ENCODE peak calls at places on chromosomes 12 and 14, in ten cellular contexts. One of them, this sample, is unnamed.

GRCh38 chr12:39161686-39162085 is 256.3 kb upstream of the CPNE8 start:
- DNase-seq in stimulated activated CD4-positive, alpha-beta T cell treated with anti-CD3 and anti-CD28 coated beads, Interleukin-1b, Interleukin-23, amount 100 ng/mL, for 4 hours: no peak
- DNase-seq in stimulated activated CD8-positive, alpha-beta memory T cell treated with anti-CD3 and anti-CD28 coated beads, Interleukin-4, amount 100 ng/mL, for 24 hours: no peak
- DNase-seq in AG09319: no peak
- DNase-seq in activated T-cell treated with anti-CD3 and anti-CD28 coated beads, Interleukin-2, amount 50 U/mL, for 48 hours: no peak
- DNase-seq in germinal center: no peak
- DNase-seq in AG08395: no peak
- DNase-seq in GM23248: no peak
- DNase-seq in non-pigmented ciliary epithelial cell: no peak
- DNase-seq in HS-5: no peak
- DNase-seq in this sample: no peak

GRCh38 chr12:123591702-123592481 is 7.5 kb downstream of the TMED2 start:
- DNase-seq in stimulated activated CD4-positive, alpha-beta T cell treated with anti-CD3 and anti-CD28 coated beads, Interleukin-1b, Interleukin-23, amount 100 ng/mL, for 4 hours: no peak
- DNase-seq in stimulated activated CD8-positive, alpha-beta memory T cell treated with anti-CD3 and anti-CD28 coated beads, Interleukin-4, amount 100 ng/mL, for 24 hours: no peak
- DNase-seq in AG09319: no peak
- DNase-seq in activated T-cell treated with anti-CD3 and anti-CD28 coated beads, Interleukin-2, amount 50 U/mL, for 48 hours: no peak
- DNase-seq in germinal center: no peak
- DNase-seq in AG08395: no peak
- DNase-seq in GM23248: peak
- DNase-seq in non-pigmented ciliary epithelial cell: peak
- DNase-seq in HS-5: no peak
- DNase-seq in this sample: no peak

GRCh38 chr12:90909069-90909676 is 45.8 kb downstream of the CCER1 start:
- DNase-seq in stimulated activated CD4-positive, alpha-beta T cell treated with anti-CD3 and anti-CD28 coated beads, Interleukin-1b, Interleukin-23, amount 100 ng/mL, for 4 hours: no peak
- DNase-seq in stimulated activated CD8-positive, alpha-beta memory T cell treated with anti-CD3 and anti-CD28 coated beads, Interleukin-4, amount 100 ng/mL, for 24 hours: no peak
- DNase-seq in AG09319: no peak
- DNase-seq in activated T-cell treated with anti-CD3 and anti-CD28 coated beads, Interleukin-2, amount 50 U/mL, for 48 hours: no peak
- DNase-seq in germinal center: no peak
- DNase-seq in AG08395: peak
- DNase-seq in GM23248: peak
- DNase-seq in non-pigmented ciliary epithelial cell: no peak
- DNase-seq in HS-5: no peak
- DNase-seq in this sample: peak

GRCh38 chr12:32084753-32085152 is 21.9 kb upstream of the BICD1 start:
- DNase-seq in stimulated activated CD4-positive, alpha-beta T cell treated with anti-CD3 and anti-CD28 coated beads, Interleukin-1b, Interleukin-23, amount 100 ng/mL, for 4 hours: no peak
- DNase-seq in stimulated activated CD8-positive, alpha-beta memory T cell treated with anti-CD3 and anti-CD28 coated beads, Interleukin-4, amount 100 ng/mL, for 24 hours: no peak
- DNase-seq in AG09319: no peak
- DNase-seq in activated T-cell treated with anti-CD3 and anti-CD28 coated beads, Interleukin-2, amount 50 U/mL, for 48 hours: no peak
- DNase-seq in germinal center: no peak
- DNase-seq in AG08395: no peak
- DNase-seq in GM23248: no peak
- DNase-seq in non-pigmented ciliary epithelial cell: no peak
- DNase-seq in HS-5: no peak
- DNase-seq in this sample: no peak

GRCh38 chr12:31896514-31897039 is 62.6 kb upstream of the RESF1 start:
- DNase-seq in stimulated activated CD4-positive, alpha-beta T cell treated with anti-CD3 and anti-CD28 coated beads, Interleukin-1b, Interleukin-23, amount 100 ng/mL, for 4 hours: peak
- DNase-seq in stimulated activated CD8-positive, alpha-beta memory T cell treated with anti-CD3 and anti-CD28 coated beads, Interleukin-4, amount 100 ng/mL, for 24 hours: peak
- DNase-seq in AG09319: no peak
- DNase-seq in activated T-cell treated with anti-CD3 and anti-CD28 coated beads, Interleukin-2, amount 50 U/mL, for 48 hours: peak
- DNase-seq in germinal center: peak
- DNase-seq in AG08395: no peak
- DNase-seq in GM23248: no peak
- DNase-seq in non-pigmented ciliary epithelial cell: peak
- DNase-seq in HS-5: no peak
- DNase-seq in this sample: no peak

GRCh38 chr12:2877959-2878732 is 1.1 kb downstream of the RHNO1 start:
- DNase-seq in stimulated activated CD4-positive, alpha-beta T cell treated with anti-CD3 and anti-CD28 coated beads, Interleukin-1b, Interleukin-23, amount 100 ng/mL, for 4 hours: no peak
- DNase-seq in stimulated activated CD8-positive, alpha-beta memory T cell treated with anti-CD3 and anti-CD28 coated beads, Interleukin-4, amount 100 ng/mL, for 24 hours: no peak
- DNase-seq in AG09319: no peak
- DNase-seq in activated T-cell treated with anti-CD3 and anti-CD28 coated beads, Interleukin-2, amount 50 U/mL, for 48 hours: no peak
- DNase-seq in germinal center: peak
- DNase-seq in AG08395: peak
- DNase-seq in GM23248: peak
- DNase-seq in non-pigmented ciliary epithelial cell: no peak
- DNase-seq in HS-5: no peak
- DNase-seq in this sample: no peak

GRCh38 chr12:481422-481821 is 21.7 kb downstream of the B4GALNT3 start:
- DNase-seq in stimulated activated CD4-positive, alpha-beta T cell treated with anti-CD3 and anti-CD28 coated beads, Interleukin-1b, Interleukin-23, amount 100 ng/mL, for 4 hours: no peak
- DNase-seq in stimulated activated CD8-positive, alpha-beta memory T cell treated with anti-CD3 and anti-CD28 coated beads, Interleukin-4, amount 100 ng/mL, for 24 hours: no peak
- DNase-seq in AG09319: no peak
- DNase-seq in activated T-cell treated with anti-CD3 and anti-CD28 coated beads, Interleukin-2, amount 50 U/mL, for 48 hours: no peak
- DNase-seq in germinal center: no peak
- DNase-seq in AG08395: peak
- DNase-seq in GM23248: peak
- DNase-seq in non-pigmented ciliary epithelial cell: no peak
- DNase-seq in HS-5: no peak
- DNase-seq in this sample: no peak

GRCh38 chr12:2922329-2922728 is 31.6 kb downstream of the TULP3 start:
- DNase-seq in stimulated activated CD4-positive, alpha-beta T cell treated with anti-CD3 and anti-CD28 coated beads, Interleukin-1b, Interleukin-23, amount 100 ng/mL, for 4 hours: no peak
- DNase-seq in stimulated activated CD8-positive, alpha-beta memory T cell treated with anti-CD3 and anti-CD28 coated beads, Interleukin-4, amount 100 ng/mL, for 24 hours: no peak
- DNase-seq in AG09319: no peak
- DNase-seq in activated T-cell treated with anti-CD3 and anti-CD28 coated beads, Interleukin-2, amount 50 U/mL, for 48 hours: no peak
- DNase-seq in germinal center: no peak
- DNase-seq in AG08395: peak
- DNase-seq in GM23248: peak
- DNase-seq in non-pigmented ciliary epithelial cell: no peak
- DNase-seq in HS-5: peak
- DNase-seq in this sample: peak

GRCh38 chr14:52351191-52351560 is 37.1 kb downstream of the PTGER2 start:
- DNase-seq in stimulated activated CD4-positive, alpha-beta T cell treated with anti-CD3 and anti-CD28 coated beads, Interleukin-1b, Interleukin-23, amount 100 ng/mL, for 4 hours: no peak
- DNase-seq in stimulated activated CD8-positive, alpha-beta memory T cell treated with anti-CD3 and anti-CD28 coated beads, Interleukin-4, amount 100 ng/mL, for 24 hours: no peak
- DNase-seq in AG09319: no peak
- DNase-seq in activated T-cell treated with anti-CD3 and anti-CD28 coated beads, Interleukin-2, amount 50 U/mL, for 48 hours: no peak
- DNase-seq in germinal center: no peak
- DNase-seq in AG08395: no peak
- DNase-seq in GM23248: peak
- DNase-seq in non-pigmented ciliary epithelial cell: no peak
- DNase-seq in HS-5: no peak
- DNase-seq in this sample: peak

GRCh38 chr14:94458096-94458495 is 5.5 kb upstream of the SERPINA11 start:
- DNase-seq in stimulated activated CD4-positive, alpha-beta T cell treated with anti-CD3 and anti-CD28 coated beads, Interleukin-1b, Interleukin-23, amount 100 ng/mL, for 4 hours: no peak
- DNase-seq in stimulated activated CD8-positive, alpha-beta memory T cell treated with anti-CD3 and anti-CD28 coated beads, Interleukin-4, amount 100 ng/mL, for 24 hours: no peak
- DNase-seq in AG09319: no peak
- DNase-seq in activated T-cell treated with anti-CD3 and anti-CD28 coated beads, Interleukin-2, amount 50 U/mL, for 48 hours: no peak
- DNase-seq in germinal center: no peak
- DNase-seq in AG08395: no peak
- DNase-seq in GM23248: no peak
- DNase-seq in non-pigmented ciliary epithelial cell: no peak
- DNase-seq in HS-5: no peak
- DNase-seq in this sample: no peak

GRCh38 chr12:127677537-127678131 is 589.3 kb upstream of the TMEM132C start:
- DNase-seq in stimulated activated CD4-positive, alpha-beta T cell treated with anti-CD3 and anti-CD28 coated beads, Interleukin-1b, Interleukin-23, amount 100 ng/mL, for 4 hours: peak
- DNase-seq in stimulated activated CD8-positive, alpha-beta memory T cell treated with anti-CD3 and anti-CD28 coated beads, Interleukin-4, amount 100 ng/mL, for 24 hours: peak
- DNase-seq in AG09319: peak
- DNase-seq in activated T-cell treated with anti-CD3 and anti-CD28 coated beads, Interleukin-2, amount 50 U/mL, for 48 hours: peak
- DNase-seq in germinal center: peak
- DNase-seq in AG08395: peak
- DNase-seq in GM23248: peak
- DNase-seq in non-pigmented ciliary epithelial cell: peak
- DNase-seq in HS-5: peak
- DNase-seq in this sample: peak

GRCh38 chr12:106258935-106259334 is 11.1 kb upstream of the CKAP4 start:
- DNase-seq in stimulated activated CD4-positive, alpha-beta T cell treated with anti-CD3 and anti-CD28 coated beads, Interleukin-1b, Interleukin-23, amount 100 ng/mL, for 4 hours: no peak
- DNase-seq in stimulated activated CD8-positive, alpha-beta memory T cell treated with anti-CD3 and anti-CD28 coated beads, Interleukin-4, amount 100 ng/mL, for 24 hours: no peak
- DNase-seq in AG09319: no peak
- DNase-seq in activated T-cell treated with anti-CD3 and anti-CD28 coated beads, Interleukin-2, amount 50 U/mL, for 48 hours: no peak
- DNase-seq in germinal center: no peak
- DNase-seq in AG08395: no peak
- DNase-seq in GM23248: no peak
- DNase-seq in non-pigmented ciliary epithelial cell: no peak
- DNase-seq in HS-5: no peak
- DNase-seq in this sample: no peak

GRCh38 chr12:77189463-77189862 is 124.1 kb upstream of the E2F7 start:
- DNase-seq in stimulated activated CD4-positive, alpha-beta T cell treated with anti-CD3 and anti-CD28 coated beads, Interleukin-1b, Interleukin-23, amount 100 ng/mL, for 4 hours: no peak
- DNase-seq in stimulated activated CD8-positive, alpha-beta memory T cell treated with anti-CD3 and anti-CD28 coated beads, Interleukin-4, amount 100 ng/mL, for 24 hours: no peak
- DNase-seq in AG09319: no peak
- DNase-seq in activated T-cell treated with anti-CD3 and anti-CD28 coated beads, Interleukin-2, amount 50 U/mL, for 48 hours: no peak
- DNase-seq in germinal center: no peak
- DNase-seq in AG08395: peak
- DNase-seq in GM23248: peak
- DNase-seq in non-pigmented ciliary epithelial cell: peak
- DNase-seq in HS-5: peak
- DNase-seq in this sample: peak

GRCh38 chr12:87687362-87687761 is 341.8 kb downstream of the C12orf50 start:
- DNase-seq in stimulated activated CD4-positive, alpha-beta T cell treated with anti-CD3 and anti-CD28 coated beads, Interleukin-1b, Interleukin-23, amount 100 ng/mL, for 4 hours: no peak
- DNase-seq in stimulated activated CD8-positive, alpha-beta memory T cell treated with anti-CD3 and anti-CD28 coated beads, Interleukin-4, amount 100 ng/mL, for 24 hours: no peak
- DNase-seq in AG09319: no peak
- DNase-seq in activated T-cell treated with anti-CD3 and anti-CD28 coated beads, Interleukin-2, amount 50 U/mL, for 48 hours: no peak
- DNase-seq in germinal center: no peak
- DNase-seq in AG08395: no peak
- DNase-seq in GM23248: peak
- DNase-seq in non-pigmented ciliary epithelial cell: peak
- DNase-seq in HS-5: peak
- DNase-seq in this sample: peak

GRCh38 chr12:115433014-115433634 is 749.1 kb upstream of the TBX3 start:
- DNase-seq in stimulated activated CD4-positive, alpha-beta T cell treated with anti-CD3 and anti-CD28 coated beads, Interleukin-1b, Interleukin-23, amount 100 ng/mL, for 4 hours: no peak
- DNase-seq in stimulated activated CD8-positive, alpha-beta memory T cell treated with anti-CD3 and anti-CD28 coated beads, Interleukin-4, amount 100 ng/mL, for 24 hours: no peak
- DNase-seq in AG09319: no peak
- DNase-seq in activated T-cell treated with anti-CD3 and anti-CD28 coated beads, Interleukin-2, amount 50 U/mL, for 48 hours: no peak
- DNase-seq in germinal center: no peak
- DNase-seq in AG08395: no peak
- DNase-seq in GM23248: no peak
- DNase-seq in non-pigmented ciliary epithelial cell: no peak
- DNase-seq in HS-5: no peak
- DNase-seq in this sample: no peak

GRCh38 chr12:52252728-52253328 is 19.8 kb downstream of the KRT7 start:
- DNase-seq in stimulated activated CD4-positive, alpha-beta T cell treated with anti-CD3 and anti-CD28 coated beads, Interleukin-1b, Interleukin-23, amount 100 ng/mL, for 4 hours: no peak
- DNase-seq in stimulated activated CD8-positive, alpha-beta memory T cell treated with anti-CD3 and anti-CD28 coated beads, Interleukin-4, amount 100 ng/mL, for 24 hours: no peak
- DNase-seq in AG09319: no peak
- DNase-seq in activated T-cell treated with anti-CD3 and anti-CD28 coated beads, Interleukin-2, amount 50 U/mL, for 48 hours: no peak
- DNase-seq in germinal center: no peak
- DNase-seq in AG08395: no peak
- DNase-seq in GM23248: no peak
- DNase-seq in non-pigmented ciliary epithelial cell: no peak
- DNase-seq in HS-5: no peak
- DNase-seq in this sample: no peak

GRCh38 chr14:21023817-21024667 is 819 bp downstream of the NDRG2 start:
- DNase-seq in stimulated activated CD4-positive, alpha-beta T cell treated with anti-CD3 and anti-CD28 coated beads, Interleukin-1b, Interleukin-23, amount 100 ng/mL, for 4 hours: no peak
- DNase-seq in stimulated activated CD8-positive, alpha-beta memory T cell treated with anti-CD3 and anti-CD28 coated beads, Interleukin-4, amount 100 ng/mL, for 24 hours: no peak
- DNase-seq in AG09319: no peak
- DNase-seq in activated T-cell treated with anti-CD3 and anti-CD28 coated beads, Interleukin-2, amount 50 U/mL, for 48 hours: peak
- DNase-seq in germinal center: no peak
- DNase-seq in AG08395: no peak
- DNase-seq in GM23248: no peak
- DNase-seq in non-pigmented ciliary epithelial cell: no peak
- DNase-seq in HS-5: no peak
- DNase-seq in this sample: no peak

GRCh38 chr12:69467400-69467799 is 2.8 kb upstream of the FRS2 start:
- DNase-seq in stimulated activated CD4-positive, alpha-beta T cell treated with anti-CD3 and anti-CD28 coated beads, Interleukin-1b, Interleukin-23, amount 100 ng/mL, for 4 hours: no peak
- DNase-seq in stimulated activated CD8-positive, alpha-beta memory T cell treated with anti-CD3 and anti-CD28 coated beads, Interleukin-4, amount 100 ng/mL, for 24 hours: no peak
- DNase-seq in AG09319: no peak
- DNase-seq in activated T-cell treated with anti-CD3 and anti-CD28 coated beads, Interleukin-2, amount 50 U/mL, for 48 hours: no peak
- DNase-seq in germinal center: no peak
- DNase-seq in AG08395: no peak
- DNase-seq in GM23248: peak
- DNase-seq in non-pigmented ciliary epithelial cell: no peak
- DNase-seq in HS-5: no peak
- DNase-seq in this sample: no peak

GRCh38 chr12:47353508-47353907 is 273.7 kb upstream of the AMIGO2 start:
- DNase-seq in stimulated activated CD4-positive, alpha-beta T cell treated with anti-CD3 and anti-CD28 coated beads, Interleukin-1b, Interleukin-23, amount 100 ng/mL, for 4 hours: no peak
- DNase-seq in stimulated activated CD8-positive, alpha-beta memory T cell treated with anti-CD3 and anti-CD28 coated beads, Interleukin-4, amount 100 ng/mL, for 24 hours: no peak
- DNase-seq in AG09319: no peak
- DNase-seq in activated T-cell treated with anti-CD3 and anti-CD28 coated beads, Interleukin-2, amount 50 U/mL, for 48 hours: no peak
- DNase-seq in germinal center: no peak
- DNase-seq in AG08395: no peak
- DNase-seq in GM23248: no peak
- DNase-seq in non-pigmented ciliary epithelial cell: no peak
- DNase-seq in HS-5: no peak
- DNase-seq in this sample: no peak

GRCh38 chr14:89384023-89384422 is 33.0 kb downstream of the FOXN3 start:
- DNase-seq in stimulated activated CD4-positive, alpha-beta T cell treated with anti-CD3 and anti-CD28 coated beads, Interleukin-1b, Interleukin-23, amount 100 ng/mL, for 4 hours: no peak
- DNase-seq in stimulated activated CD8-positive, alpha-beta memory T cell treated with anti-CD3 and anti-CD28 coated beads, Interleukin-4, amount 100 ng/mL, for 24 hours: no peak
- DNase-seq in AG09319: no peak
- DNase-seq in activated T-cell treated with anti-CD3 and anti-CD28 coated beads, Interleukin-2, amount 50 U/mL, for 48 hours: no peak
- DNase-seq in germinal center: peak
- DNase-seq in AG08395: no peak
- DNase-seq in GM23248: no peak
- DNase-seq in non-pigmented ciliary epithelial cell: no peak
- DNase-seq in HS-5: no peak
- DNase-seq in this sample: no peak

GRCh38 chr12:12807970-12808702 is 5.0 kb upstream of the DDX47 start:
- DNase-seq in stimulated activated CD4-positive, alpha-beta T cell treated with anti-CD3 and anti-CD28 coated beads, Interleukin-1b, Interleukin-23, amount 100 ng/mL, for 4 hours: no peak
- DNase-seq in stimulated activated CD8-positive, alpha-beta memory T cell treated with anti-CD3 and anti-CD28 coated beads, Interleukin-4, amount 100 ng/mL, for 24 hours: no peak
- DNase-seq in AG09319: no peak
- DNase-seq in activated T-cell treated with anti-CD3 and anti-CD28 coated beads, Interleukin-2, amount 50 U/mL, for 48 hours: peak
- DNase-seq in germinal center: peak
- DNase-seq in AG08395: no peak
- DNase-seq in GM23248: peak
- DNase-seq in non-pigmented ciliary epithelial cell: no peak
- DNase-seq in HS-5: no peak
- DNase-seq in this sample: peak

GRCh38 chr12:15423629-15424028 is 101.3 kb downstream of the PTPRO start:
- DNase-seq in stimulated activated CD4-positive, alpha-beta T cell treated with anti-CD3 and anti-CD28 coated beads, Interleukin-1b, Interleukin-23, amount 100 ng/mL, for 4 hours: no peak
- DNase-seq in stimulated activated CD8-positive, alpha-beta memory T cell treated with anti-CD3 and anti-CD28 coated beads, Interleukin-4, amount 100 ng/mL, for 24 hours: no peak
- DNase-seq in AG09319: peak
- DNase-seq in activated T-cell treated with anti-CD3 and anti-CD28 coated beads, Interleukin-2, amount 50 U/mL, for 48 hours: no peak
- DNase-seq in germinal center: no peak
- DNase-seq in AG08395: no peak
- DNase-seq in GM23248: peak
- DNase-seq in non-pigmented ciliary epithelial cell: no peak
- DNase-seq in HS-5: peak
- DNase-seq in this sample: peak

GRCh38 chr12:10214877-10215267 is 2.2 kb downstream of the GABARAPL1 start:
- DNase-seq in stimulated activated CD4-positive, alpha-beta T cell treated with anti-CD3 and anti-CD28 coated beads, Interleukin-1b, Interleukin-23, amount 100 ng/mL, for 4 hours: no peak
- DNase-seq in stimulated activated CD8-positive, alpha-beta memory T cell treated with anti-CD3 and anti-CD28 coated beads, Interleukin-4, amount 100 ng/mL, for 24 hours: no peak
- DNase-seq in AG09319: no peak
- DNase-seq in activated T-cell treated with anti-CD3 and anti-CD28 coated beads, Interleukin-2, amount 50 U/mL, for 48 hours: no peak
- DNase-seq in germinal center: no peak
- DNase-seq in AG08395: no peak
- DNase-seq in GM23248: no peak
- DNase-seq in non-pigmented ciliary epithelial cell: no peak
- DNase-seq in HS-5: no peak
- DNase-seq in this sample: no peak

GRCh38 chr12:94057262-94058151 is 90.9 kb upstream of the PLXNC1 start:
- DNase-seq in stimulated activated CD4-positive, alpha-beta T cell treated with anti-CD3 and anti-CD28 coated beads, Interleukin-1b, Interleukin-23, amount 100 ng/mL, for 4 hours: no peak
- DNase-seq in stimulated activated CD8-positive, alpha-beta memory T cell treated with anti-CD3 and anti-CD28 coated beads, Interleukin-4, amount 100 ng/mL, for 24 hours: no peak
- DNase-seq in AG09319: no peak
- DNase-seq in activated T-cell treated with anti-CD3 and anti-CD28 coated beads, Interleukin-2, amount 50 U/mL, for 48 hours: no peak
- DNase-seq in germinal center: no peak
- DNase-seq in AG08395: peak
- DNase-seq in GM23248: no peak
- DNase-seq in non-pigmented ciliary epithelial cell: no peak
- DNase-seq in HS-5: no peak
- DNase-seq in this sample: no peak

GRCh38 chr14:95394981-95395737 is 75.5 kb upstream of the CLMN start:
- DNase-seq in stimulated activated CD4-positive, alpha-beta T cell treated with anti-CD3 and anti-CD28 coated beads, Interleukin-1b, Interleukin-23, amount 100 ng/mL, for 4 hours: no peak
- DNase-seq in stimulated activated CD8-positive, alpha-beta memory T cell treated with anti-CD3 and anti-CD28 coated beads, Interleukin-4, amount 100 ng/mL, for 24 hours: no peak
- DNase-seq in AG09319: no peak
- DNase-seq in activated T-cell treated with anti-CD3 and anti-CD28 coated beads, Interleukin-2, amount 50 U/mL, for 48 hours: no peak
- DNase-seq in germinal center: no peak
- DNase-seq in AG08395: no peak
- DNase-seq in GM23248: peak
- DNase-seq in non-pigmented ciliary epithelial cell: no peak
- DNase-seq in HS-5: no peak
- DNase-seq in this sample: no peak

GRCh38 chr14:51014086-51014485 is 69.8 kb upstream of the PYGL start:
- DNase-seq in stimulated activated CD4-positive, alpha-beta T cell treated with anti-CD3 and anti-CD28 coated beads, Interleukin-1b, Interleukin-23, amount 100 ng/mL, for 4 hours: no peak
- DNase-seq in stimulated activated CD8-positive, alpha-beta memory T cell treated with anti-CD3 and anti-CD28 coated beads, Interleukin-4, amount 100 ng/mL, for 24 hours: no peak
- DNase-seq in AG09319: peak
- DNase-seq in activated T-cell treated with anti-CD3 and anti-CD28 coated beads, Interleukin-2, amount 50 U/mL, for 48 hours: no peak
- DNase-seq in germinal center: no peak
- DNase-seq in AG08395: peak
- DNase-seq in GM23248: peak
- DNase-seq in non-pigmented ciliary epithelial cell: no peak
- DNase-seq in HS-5: no peak
- DNase-seq in this sample: peak

GRCh38 chr14:73386342-73386741 is 72.0 kb downstream of the NUMB start:
- DNase-seq in stimulated activated CD4-positive, alpha-beta T cell treated with anti-CD3 and anti-CD28 coated beads, Interleukin-1b, Interleukin-23, amount 100 ng/mL, for 4 hours: no peak
- DNase-seq in stimulated activated CD8-positive, alpha-beta memory T cell treated with anti-CD3 and anti-CD28 coated beads, Interleukin-4, amount 100 ng/mL, for 24 hours: no peak
- DNase-seq in AG09319: no peak
- DNase-seq in activated T-cell treated with anti-CD3 and anti-CD28 coated beads, Interleukin-2, amount 50 U/mL, for 48 hours: no peak
- DNase-seq in germinal center: no peak
- DNase-seq in AG08395: no peak
- DNase-seq in GM23248: peak
- DNase-seq in non-pigmented ciliary epithelial cell: no peak
- DNase-seq in HS-5: no peak
- DNase-seq in this sample: no peak

GRCh38 chr12:51976376-51977160 is 25.1 kb downstream of the ACVR1B start:
- DNase-seq in stimulated activated CD4-positive, alpha-beta T cell treated with anti-CD3 and anti-CD28 coated beads, Interleukin-1b, Interleukin-23, amount 100 ng/mL, for 4 hours: no peak
- DNase-seq in stimulated activated CD8-positive, alpha-beta memory T cell treated with anti-CD3 and anti-CD28 coated beads, Interleukin-4, amount 100 ng/mL, for 24 hours: no peak
- DNase-seq in AG09319: no peak
- DNase-seq in activated T-cell treated with anti-CD3 and anti-CD28 coated beads, Interleukin-2, amount 50 U/mL, for 48 hours: no peak
- DNase-seq in germinal center: no peak
- DNase-seq in AG08395: no peak
- DNase-seq in GM23248: peak
- DNase-seq in non-pigmented ciliary epithelial cell: peak
- DNase-seq in HS-5: peak
- DNase-seq in this sample: peak